ENCODE peak calls at places on chromosomes 5 and 9, in four cellular contexts. K is IMR-90, A is HepG2, B is K562. O is an unnamed sample.

GRCh38 chr5:135890296-135890695 is 5.3 kb downstream of the IL9 start:
- DNase-seq in K (no peak), B (no peak), A (no peak), O (no peak)

GRCh38 chr5:119358901-119359603 is 3.2 kb downstream of the TNFAIP8 start:
- DNase-seq in A (no peak), B (peak), K (no peak), O (no peak)

GRCh38 chr5:3347741-3348140 is 247.9 kb upstream of the IRX1 start:
- DNase-seq in K (no peak), A (no peak), B (no peak), O (no peak)

GRCh38 chr5:135560858-135561257 is 17.9 kb downstream of the CXCL14 start:
- DNase-seq in B (peak), A (peak), K (peak), O (peak)

GRCh38 chr5:81078930-81079329 is 118.8 kb downstream of the RASGRF2 start:
- DNase-seq in K (no peak), B (no peak), A (no peak), O (no peak)

GRCh38 chr5:1324301-1324700 is 20.6 kb downstream of the CLPTM1L start:
- DNase-seq in A (no peak), B (no peak), K (no peak), O (no peak)

GRCh38 chr9:94472766-94473165 is 82.1 kb upstream of the PCAT7 start:
- DNase-seq in K (no peak), B (no peak), A (no peak), O (peak)

GRCh38 chr5:150317048-150318003 is 14.6 kb upstream of the ARSI start:
- DNase-seq in A (peak), K (peak), B (peak), O (peak)

GRCh38 chr5:146995878-146996277 is 117.3 kb upstream of the PPP2R2B start:
- DNase-seq in B (no peak), A (no peak), K (no peak), O (no peak)

GRCh38 chr5:119949426-119949999 is 320.2 kb downstream of the FAM170A start:
- DNase-seq in B (no peak), K (no peak), A (no peak), O (no peak)

GRCh38 chr9:111148994-111149759 is 110.9 kb upstream of the LPAR1 start:
- DNase-seq in K (no peak), B (no peak), A (peak), O (no peak)

GRCh38 chr5:113748403-113748802 is 234.9 kb downstream of the YTHDC2 start:
- DNase-seq in K (no peak), A (no peak), B (no peak), O (no peak)

GRCh38 chr5:78597068-78597857 is 51.3 kb downstream of the LHFPL2 start:
- DNase-seq in A (peak), K (peak), B (no peak), O (peak)
- TF ChIP-seq MAZ in A (no peak), K (no peak), B (no peak), O (no peak)

GRCh38 chr9:69391487-69391886 is 66.5 kb downstream of the ENTREP1 start:
- DNase-seq in K (no peak), A (no peak), B (no peak), O (no peak)
- TF ChIP-seq MAZ in K (no peak), A (no peak), B (no peak), O (no peak)

DNA sequence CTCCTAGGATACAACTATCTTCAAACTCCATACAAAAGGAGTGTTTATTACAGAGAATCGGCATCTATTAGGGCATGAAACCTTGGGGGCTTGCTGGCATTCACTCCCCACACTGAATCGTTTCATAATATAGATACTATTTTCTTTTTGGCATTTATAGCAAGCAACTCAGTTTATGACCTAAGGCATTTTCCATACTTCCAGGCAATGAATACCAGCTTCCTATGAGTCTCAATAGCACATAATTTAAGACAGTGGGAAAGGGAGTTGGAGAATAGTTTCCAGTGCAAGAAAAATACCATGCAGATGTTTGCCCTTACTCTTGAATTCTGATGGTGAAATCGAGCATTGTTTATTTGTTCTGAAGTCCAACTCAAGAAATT is 175.8 kb upstream of the KLF9 start:
- DNase-seq in B (no peak), K (peak), A (no peak), O (no peak)
- TF ChIP-seq MAZ in B (no peak), K (no peak), A (no peak), O (no peak)

GRCh38 chr9:131721096-131721495 is 18.8 kb downstream of the RAPGEF1 start:
- DNase-seq in B (no peak), K (no peak), A (no peak), O (no peak)
- TF ChIP-seq MAZ in B (no peak), K (no peak), A (no peak), O (no peak)

GRCh38 chr9:105024529-105024928 is 96.6 kb upstream of the ABCA1 start:
- DNase-seq in A (no peak), K (no peak), B (no peak), O (no peak)
- TF ChIP-seq MAZ in A (no peak), K (no peak), B (no peak), O (no peak)

DNA sequence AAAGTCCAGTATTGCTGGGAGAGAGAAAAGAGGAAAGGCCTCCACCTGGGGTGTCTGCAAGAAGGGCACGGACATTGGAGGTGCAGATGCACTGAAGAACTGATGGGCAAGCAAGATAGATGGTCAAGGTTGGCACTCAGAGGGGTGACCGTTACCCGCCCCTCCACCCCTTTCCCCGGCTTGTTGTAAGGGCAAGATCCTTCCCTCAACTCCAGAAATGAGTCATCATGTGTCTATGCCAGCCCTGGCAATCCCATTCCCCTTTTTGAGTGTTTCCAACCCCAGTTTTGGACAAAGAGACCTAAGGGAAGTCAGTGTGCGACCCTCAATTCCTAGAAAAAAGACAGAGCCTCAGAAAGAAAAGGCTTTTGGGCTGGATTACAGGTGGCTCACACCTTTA is 34.9 kb upstream of the ATP6V1G1 start:
- DNase-seq in K (peak), A (no peak), B (no peak), O (no peak)
- TF ChIP-seq MAZ in K (no peak), A (no peak), B (no peak), O (no peak)

DNA sequence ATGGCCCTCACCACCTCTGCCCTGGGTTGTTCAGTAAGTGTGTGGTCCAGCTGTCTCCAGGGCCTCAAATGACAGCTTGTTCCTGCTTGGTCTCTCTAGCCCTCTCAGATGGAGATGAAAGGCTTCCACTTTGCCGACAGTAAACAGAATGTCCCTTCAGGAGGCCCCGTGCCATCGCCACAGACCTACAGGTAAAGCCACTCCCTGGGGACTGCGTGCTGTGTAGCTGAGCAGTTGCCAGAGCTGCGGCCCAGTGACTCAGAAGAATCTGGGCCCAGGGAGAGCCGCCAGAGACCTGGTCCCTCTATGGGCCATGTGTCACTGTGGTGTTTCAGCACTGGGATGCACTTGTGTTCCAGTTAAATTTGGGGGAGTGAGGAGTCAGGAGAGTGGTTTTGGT is 10.6 kb upstream of the POMT1 start:
- DNase-seq in B (no peak), K (no peak), A (no peak), O (no peak)
- TF ChIP-seq MAZ in B (no peak), K (no peak), A (no peak), O (no peak)

GRCh38 chr9:122124048-122124447 is 30.9 kb upstream of the TTLL11 start:
- DNase-seq in K (no peak), B (no peak), A (no peak), O (no peak)

GRCh38 chr9:122125891-122126331 is 32.8 kb upstream of the TTLL11 start:
- DNase-seq in B (no peak), A (peak), K (peak), O (peak)

GRCh38 chr9:122122903-122123632 is 30.0 kb upstream of the TTLL11 start:
- DNase-seq in K (peak), A (peak), B (peak), O (peak)

GRCh38 chr9:122125158-122125890 is 32.2 kb upstream of the TTLL11 start:
- DNase-seq in A (peak), B (peak), K (peak), O (peak)

DNA sequence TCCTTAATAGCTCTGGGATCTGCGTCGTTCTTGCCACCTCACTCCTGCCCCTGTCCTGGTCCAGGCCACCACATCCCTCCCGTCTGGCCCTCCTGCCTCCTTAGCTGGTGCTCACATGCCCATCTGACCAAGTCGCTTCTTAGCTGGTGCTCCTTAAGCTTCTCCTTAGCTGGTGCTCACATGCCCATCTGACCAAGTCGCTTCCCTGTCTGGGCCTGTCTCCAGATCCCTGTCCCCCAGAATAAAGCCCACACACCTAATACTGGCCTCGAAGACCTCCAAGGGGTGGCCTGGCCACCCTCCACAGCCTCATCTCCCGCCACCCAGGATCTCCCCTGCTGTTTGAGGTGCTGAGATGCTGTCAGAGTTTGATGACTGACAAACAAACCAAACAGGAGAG is 31.4 kb upstream of the TTLL11 start:
- DNase-seq in A (no peak), B (no peak), K (no peak), O (no peak)
- TF ChIP-seq MAZ in A (no peak), B (no peak), K (no peak), O (no peak)

DNA sequence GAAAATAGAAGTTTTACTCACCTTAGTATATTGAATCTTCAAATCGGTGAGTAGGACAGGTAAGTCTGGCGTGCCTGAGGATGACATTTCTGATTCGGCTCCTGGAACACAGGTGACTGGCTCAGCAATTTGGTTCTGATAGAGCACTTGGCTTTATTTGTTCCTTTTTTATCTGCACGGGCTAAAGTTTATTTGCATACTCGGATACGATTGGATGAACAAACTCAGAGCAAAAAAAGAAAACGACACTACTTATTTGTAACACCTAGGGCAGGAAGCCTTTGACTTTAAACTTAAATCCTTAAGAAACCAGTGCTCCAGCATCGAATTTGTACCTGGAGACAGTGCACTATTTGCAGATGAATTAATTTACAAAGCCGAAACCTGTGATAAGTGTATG is at the start of gene ALDH1A1:
- DNase-seq in A (peak), K (no peak), B (no peak), O (no peak)
- TF ChIP-seq MAZ in A (no peak), K (no peak), B (no peak), O (no peak)

GRCh38 chr5:6573651-6574101 is 59.2 kb downstream of the NSUN2 start:
- DNase-seq in K (no peak), A (no peak), B (no peak), O (no peak)
- TF ChIP-seq MAZ in K (no peak), A (no peak), B (no peak), O (no peak)